ENCODE peak calls at places on chromosomes 6 and 20, in eight cellular contexts. Z is PC-3, M is GM23248, P is fibroblast of lung, V is H9, K is GM12878, L is IMR-90, X is OCI-LY7. G is an unnamed sample.

GRCh38 chr20:21505161-21505809 is 8.6 kb downstream of the NKX2-2 start:
- DNase-seq in P (no peak), X (peak; percentile 60), L (peak; percentile 22), M (peak; percentile 69), V (peak; percentile 81), K (no peak), Z (peak; percentile 74), G (peak; percentile 89)

GRCh38 chr20:56779452-56780143 is 150.5 kb downstream of the TFAP2C start:
- DNase-seq in Z (no peak), M (no peak), K (no peak), P (no peak), L (no peak), X (no peak), V (peak; percentile 59), G (peak; percentile 35)

GRCh38 chr6:38180586-38180985 is 361.1 kb downstream of the ZFAND3 start:
- DNase-seq in Z (no peak), X (no peak), M (no peak), L (no peak), K (no peak), V (peak; percentile 20), P (no peak), G (no peak)

GRCh38 chr6:52595796-52596130 is 18.9 kb upstream of the TRAM2 start:
- DNase-seq in M (no peak), L (no peak), X (peak; percentile 88), V (no peak), P (no peak), K (no peak), Z (no peak), G (no peak)

GRCh38 chr6:164502838-164503237 is 806.6 kb downstream of the C6orf118 start:
- DNase-seq in Z (no peak), X (no peak), V (no peak), P (no peak), M (no peak), L (no peak), K (peak; percentile 19), G (no peak)

GRCh38 chr6:126804255-126805064 is 314.0 kb upstream of the RSPO3 start:
- DNase-seq in L (peak; percentile 55), K (no peak), X (peak; percentile 17), P (peak; percentile 30), Z (peak; percentile 63), M (peak; percentile 71), V (no peak), G (peak; percentile 59)

GRCh38 chr6:129402244-129402643 is 307.7 kb downstream of the ARHGAP18 start:
- DNase-seq in L (peak; percentile 16), M (peak; percentile 30), K (no peak), P (peak; percentile 5), X (no peak), Z (peak; percentile 12), V (no peak), G (no peak)

GRCh38 chr20:17210387-17210786 is 16.5 kb upstream of the PCSK2 start:
- DNase-seq in X (no peak), M (no peak), L (no peak), P (no peak), V (no peak), Z (no peak), K (no peak), G (no peak)

GRCh38 chr6:68975064-68975463 is 340.0 kb downstream of the ADGRB3 start:
- DNase-seq in X (no peak), L (no peak), Z (no peak), M (no peak), K (no peak), V (peak; percentile 34), P (peak; percentile 14), G (peak; percentile 53)

GRCh38 chr6:166671434-166672061 is 44.5 kb upstream of the RPS6KA2 start:
- DNase-seq in X (peak; percentile 7), Z (peak; percentile 6), K (no peak), L (no peak), V (no peak), M (no peak), P (peak; percentile 40), G (no peak)

GRCh38 chr6:74651948-74652347 is 553.9 kb downstream of the COL12A1 start:
- DNase-seq in K (no peak), M (peak; percentile 58), Z (no peak), V (no peak), L (peak; percentile 13), P (no peak), X (no peak), G (no peak)

GRCh38 chr20:61888101-61888865 is 177.4 kb downstream of the TAF4 start:
- DNase-seq in X (no peak), M (no peak), V (no peak), P (no peak), Z (no peak), L (no peak), K (no peak), G (no peak)

GRCh38 chr6:34595332-34596090 is 39.4 kb upstream of the SPDEF start:
- DNase-seq in P (peak; percentile 53), M (peak; percentile 61), Z (peak; percentile 76), K (no peak), L (peak; percentile 52), V (no peak), X (no peak), G (no peak)
- H4K20me1 ChIP-seq in P (no peaks in the 10 kb centered on the region), M (peaks cover 5% of the 10 kb centered on the region), Z (no peaks in the 10 kb centered on the region), K (peaks cover 3% of the 10 kb centered on the region), L (peaks cover 88% of the 10 kb centered on the region), V (no peaks in the 10 kb centered on the region), X (peaks cover 5% of the 10 kb centered on the region), G (peaks cover 61% of the 10 kb centered on the region)

GRCh38 chr20:4153251-4153650 is 137.9 kb upstream of the RNF24 start:
- DNase-seq in K (no peak), Z (peak; percentile 70), X (no peak), M (peak; percentile 29), L (no peak), V (no peak), P (no peak), G (peak; percentile 74)

GRCh38 chr20:4156411-4156810 is 141.1 kb upstream of the RNF24 start:
- DNase-seq in Z (peak; percentile 53), X (no peak), P (no peak), M (no peak), V (no peak), K (no peak), L (no peak), G (no peak)

GRCh38 chr20:4153661-4154238 is 138.4 kb upstream of the RNF24 start:
- DNase-seq in V (no peak), X (no peak), P (no peak), K (no peak), M (no peak), L (no peak), Z (no peak), G (no peak)

GRCh38 chr20:4155953-4156352 is 140.6 kb upstream of the RNF24 start:
- DNase-seq in V (no peak), P (no peak), X (no peak), L (no peak), K (no peak), M (no peak), Z (no peak), G (no peak)

GRCh38 chr20:4154958-4155411 is 139.6 kb upstream of the RNF24 start:
- DNase-seq in K (no peak), M (no peak), P (no peak), X (no peak), Z (no peak), V (no peak), L (no peak), G (no peak)
- H4K20me1 ChIP-seq in K (no peaks in the 10 kb centered on the region), M (no peaks in the 10 kb centered on the region), P (no peaks in the 10 kb centered on the region), X (no peaks in the 10 kb centered on the region), Z (peaks cover 69% of the 10 kb centered on the region), V (no peaks in the 10 kb centered on the region), L (peaks cover 87% of the 10 kb centered on the region), G (peaks cover 39% of the 10 kb centered on the region)

GRCh38 chr6:12271594-12271993 is 18.6 kb upstream of the EDN1 start:
- DNase-seq in P (no peak), K (no peak), V (no peak), Z (no peak), L (no peak), M (no peak), X (no peak), G (no peak)
- H4K20me1 ChIP-seq in P (no peaks in the 10 kb centered on the region), K (no peaks in the 10 kb centered on the region), V (no peaks in the 10 kb centered on the region), Z (no peaks in the 10 kb centered on the region), L (no peaks in the 10 kb centered on the region), M (no peaks in the 10 kb centered on the region), X (no peaks in the 10 kb centered on the region), G (no peaks in the 10 kb centered on the region)

DNA sequence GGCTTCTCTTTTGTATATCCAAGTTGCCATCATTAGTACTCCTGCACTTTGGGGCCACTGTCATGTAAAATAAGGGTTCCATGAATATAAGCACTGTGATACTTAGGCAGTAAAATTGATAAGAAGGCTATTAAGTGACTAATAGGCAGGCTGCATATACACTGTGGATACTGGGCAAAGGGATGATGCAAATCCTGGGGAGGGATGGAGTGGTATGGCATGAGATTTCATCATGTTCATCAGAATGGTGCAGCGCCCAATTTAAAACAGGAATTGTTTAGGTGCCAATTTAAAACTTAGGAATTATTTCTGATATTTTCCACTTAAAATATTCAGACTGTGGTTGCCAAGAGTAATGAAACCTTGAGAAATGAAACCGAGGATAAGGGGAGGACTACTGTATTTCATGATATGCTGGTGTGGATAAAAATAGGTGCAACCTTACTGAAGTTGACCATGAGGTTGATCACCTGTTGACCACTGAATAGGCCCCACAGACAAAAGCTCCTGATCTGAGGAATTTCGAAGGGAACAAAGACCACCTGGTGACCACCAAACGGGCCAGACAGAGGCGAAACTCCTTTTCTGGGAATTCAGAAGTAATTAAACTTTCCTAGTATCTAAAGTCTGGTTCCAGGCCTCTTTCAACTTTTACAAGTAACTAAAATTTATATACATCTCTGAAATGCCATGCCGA is 4.9 kb upstream of the TRIM39 start:
- DNase-seq in Z (no peak), P (peak; percentile 7), K (no peak), V (no peak), X (no peak), M (peak; percentile 29), L (peak; percentile 29), G (peak; percentile 17)
- H4K20me1 ChIP-seq in Z (peaks cover 52% of the 10 kb centered on the region), P (peaks cover 1% of the 10 kb centered on the region), K (peaks cover 3% of the 10 kb centered on the region), V (no peaks in the 10 kb centered on the region), X (peaks cover 39% of the 10 kb centered on the region), M (no peaks in the 10 kb centered on the region), L (peaks cover 41% of the 10 kb centered on the region), G (peaks cover 86% of the 10 kb centered on the region)

G was measured in neural progenitor cell.